ENCODE peak calls at places on chromosomes 12 and 14, in seven cellular contexts. One of them, this sample, is unnamed.

GRCh38 chr12:3490848-3491382 is at the start of gene PRMT8:
- DNase-seq in GM23248: peak; percentile 36
- DNase-seq in mesendoderm: peak; percentile 66
- DNase-seq in CD8-positive, alpha-beta memory T cell: no peak
- DNase-seq in lung: no peak
- DNase-seq in HFF-Myc: no peak
- DNase-seq in Peyer's patch: no peak
- DNase-seq in this sample: no peak

GRCh38 chr12:71661977-71662522 is 1.6 kb downstream of the ZFC3H1 start:
- DNase-seq in GM23248: peak; percentile 69
- DNase-seq in mesendoderm: no peak
- DNase-seq in CD8-positive, alpha-beta memory T cell: no peak
- DNase-seq in lung: no peak
- DNase-seq in HFF-Myc: no peak
- DNase-seq in Peyer's patch: no peak
- DNase-seq in this sample: peak; percentile 53

GRCh38 chr12:67630373-67631088 is 18.0 kb upstream of the DYRK2 start:
- DNase-seq in GM23248: no peak
- DNase-seq in mesendoderm: peak; percentile 88
- DNase-seq in CD8-positive, alpha-beta memory T cell: peak; percentile 96
- DNase-seq in lung: no peak
- DNase-seq in HFF-Myc: peak; percentile 10
- DNase-seq in Peyer's patch: peak; percentile 97
- DNase-seq in this sample: no peak

GRCh38 chr12:27635349-27635972 is 60.8 kb upstream of the REP15 start:
- DNase-seq in GM23248: peak; percentile 79
- DNase-seq in mesendoderm: peak; percentile 46
- DNase-seq in CD8-positive, alpha-beta memory T cell: no peak
- DNase-seq in lung: no peak
- DNase-seq in HFF-Myc: no peak
- DNase-seq in Peyer's patch: no peak
- DNase-seq in this sample: peak; percentile 73

GRCh38 chr14:64671591-64671990 is 32.6 kb upstream of the PLEKHG3 start:
- DNase-seq in GM23248: peak; percentile 85
- DNase-seq in mesendoderm: peak; percentile 77
- DNase-seq in CD8-positive, alpha-beta memory T cell: peak; percentile 21
- DNase-seq in lung: no peak
- DNase-seq in HFF-Myc: no peak
- DNase-seq in Peyer's patch: no peak
- DNase-seq in this sample: peak; percentile 78

GRCh38 chr12:39145175-39145999 is 240.0 kb upstream of the CPNE8 start:
- DNase-seq in GM23248: peak; percentile 6
- DNase-seq in mesendoderm: peak; percentile 61
- DNase-seq in CD8-positive, alpha-beta memory T cell: no peak
- DNase-seq in lung: no peak
- DNase-seq in HFF-Myc: no peak
- DNase-seq in Peyer's patch: no peak
- DNase-seq in this sample: peak; percentile 1

GRCh38 chr12:14629832-14630688 is 62.4 kb upstream of the PLBD1 start:
- DNase-seq in GM23248: peak; percentile 78
- DNase-seq in mesendoderm: peak; percentile 88
- DNase-seq in CD8-positive, alpha-beta memory T cell: peak; percentile 59
- DNase-seq in lung: peak; percentile 64
- DNase-seq in HFF-Myc: peak; percentile 44
- DNase-seq in Peyer's patch: peak; percentile 64
- DNase-seq in this sample: peak; percentile 72

GRCh38 chr12:88957358-88957757 is 377.1 kb upstream of the KITLG start:
- DNase-seq in GM23248: peak; percentile 50
- DNase-seq in mesendoderm: no peak
- DNase-seq in CD8-positive, alpha-beta memory T cell: no peak
- DNase-seq in lung: no peak
- DNase-seq in HFF-Myc: no peak
- DNase-seq in Peyer's patch: no peak
- DNase-seq in this sample: no peak

GRCh38 chr12:104506691-104507401 is 50.1 kb downstream of the CHST11 start:
- DNase-seq in GM23248: no peak
- DNase-seq in mesendoderm: peak; percentile 54
- DNase-seq in CD8-positive, alpha-beta memory T cell: no peak
- DNase-seq in lung: no peak
- DNase-seq in HFF-Myc: no peak
- DNase-seq in Peyer's patch: no peak
- DNase-seq in this sample: no peak

GRCh38 chr14:34301107-34301734 is 160.8 kb downstream of the SPTSSA start:
- DNase-seq in GM23248: peak; percentile 65
- DNase-seq in mesendoderm: peak; percentile 66
- DNase-seq in CD8-positive, alpha-beta memory T cell: no peak
- DNase-seq in lung: no peak
- DNase-seq in HFF-Myc: peak; percentile 52
- DNase-seq in Peyer's patch: no peak
- DNase-seq in this sample: peak; percentile 25

GRCh38 chr12:57724003-57724935 is 14.3 kb downstream of the AGAP2 start:
- DNase-seq in GM23248: no peak
- DNase-seq in mesendoderm: no peak
- DNase-seq in CD8-positive, alpha-beta memory T cell: no peak
- DNase-seq in lung: no peak
- DNase-seq in HFF-Myc: no peak
- DNase-seq in Peyer's patch: no peak
- DNase-seq in this sample: no peak

GRCh38 chr14:103000291-103000921 is 56.9 kb downstream of the CDC42BPB start:
- DNase-seq in GM23248: no peak
- DNase-seq in mesendoderm: no peak
- DNase-seq in CD8-positive, alpha-beta memory T cell: no peak
- DNase-seq in lung: no peak
- DNase-seq in HFF-Myc: no peak
- DNase-seq in Peyer's patch: no peak
- DNase-seq in this sample: no peak

GRCh38 chr12:31728289-31728916 is 418 bp downstream of the AMN1 start:
- DNase-seq in GM23248: peak; percentile 63
- DNase-seq in mesendoderm: no peak
- DNase-seq in CD8-positive, alpha-beta memory T cell: no peak
- DNase-seq in lung: no peak
- DNase-seq in HFF-Myc: no peak
- DNase-seq in Peyer's patch: peak; percentile 70
- DNase-seq in this sample: no peak

GRCh38 chr14:65357091-65357490 is 55.4 kb upstream of the FUT8 start:
- DNase-seq in GM23248: no peak
- DNase-seq in mesendoderm: no peak
- DNase-seq in CD8-positive, alpha-beta memory T cell: no peak
- DNase-seq in lung: no peak
- DNase-seq in HFF-Myc: no peak
- DNase-seq in Peyer's patch: no peak
- DNase-seq in this sample: peak; percentile 24

GRCh38 chr14:75636100-75636692 is 24.5 kb downstream of the ERG28 start:
- DNase-seq in GM23248: peak; percentile 55
- DNase-seq in mesendoderm: peak; percentile 38
- DNase-seq in CD8-positive, alpha-beta memory T cell: no peak
- DNase-seq in lung: no peak
- DNase-seq in HFF-Myc: no peak
- DNase-seq in Peyer's patch: no peak
- DNase-seq in this sample: peak; percentile 54

GRCh38 chr12:127445583-127445982 is 821.4 kb upstream of the TMEM132C start:
- DNase-seq in GM23248: no peak
- DNase-seq in mesendoderm: no peak
- DNase-seq in CD8-positive, alpha-beta memory T cell: no peak
- DNase-seq in lung: no peak
- DNase-seq in HFF-Myc: no peak
- DNase-seq in Peyer's patch: no peak
- DNase-seq in this sample: no peak

GRCh38 chr14:93207468-93208308 is 632 bp downstream of the UBR7 start:
- DNase-seq in GM23248: peak; percentile 78
- DNase-seq in mesendoderm: peak; percentile 70
- DNase-seq in CD8-positive, alpha-beta memory T cell: peak; percentile 23
- DNase-seq in lung: peak; percentile 59
- DNase-seq in HFF-Myc: no peak
- DNase-seq in Peyer's patch: peak; percentile 51
- DNase-seq in this sample: peak; percentile 48

GRCh38 chr14:35146711-35147149 is 24.4 kb downstream of the PRORP start:
- DNase-seq in GM23248: no peak
- DNase-seq in mesendoderm: no peak
- DNase-seq in CD8-positive, alpha-beta memory T cell: no peak
- DNase-seq in lung: no peak
- DNase-seq in HFF-Myc: no peak
- DNase-seq in Peyer's patch: no peak
- DNase-seq in this sample: no peak

GRCh38 chr12:79929065-79929464 is 5.8 kb downstream of the PPP1R12A start:
- DNase-seq in GM23248: no peak
- DNase-seq in mesendoderm: peak; percentile 22
- DNase-seq in CD8-positive, alpha-beta memory T cell: no peak
- DNase-seq in lung: no peak
- DNase-seq in HFF-Myc: no peak
- DNase-seq in Peyer's patch: no peak
- DNase-seq in this sample: no peak
- H3K4me3 ChIP-seq in GM23248: no peak overlapping the region
- H3K4me3 ChIP-seq in mesendoderm: no peak overlapping the region
- H3K4me3 ChIP-seq in CD8-positive, alpha-beta memory T cell: no peak overlapping the region
- H3K4me3 ChIP-seq in lung: no peak overlapping the region
- H3K4me3 ChIP-seq in HFF-Myc: no peak overlapping the region
- H3K4me3 ChIP-seq in Peyer's patch: no peak overlapping the region
- H3K4me3 ChIP-seq in this sample: no peak overlapping the region

GRCh38 chr14:104925941-104926609 is 1.4 kb downstream of the PLD4 start:
- DNase-seq in GM23248: no peak
- DNase-seq in mesendoderm: no peak
- DNase-seq in CD8-positive, alpha-beta memory T cell: no peak
- DNase-seq in lung: no peak
- DNase-seq in HFF-Myc: no peak
- DNase-seq in Peyer's patch: no peak
- DNase-seq in this sample: no peak

GRCh38 chr14:104924421-104925213 is at the start of gene PLD4:
- DNase-seq in GM23248: no peak
- DNase-seq in mesendoderm: no peak
- DNase-seq in CD8-positive, alpha-beta memory T cell: no peak
- DNase-seq in lung: no peak
- DNase-seq in HFF-Myc: no peak
- DNase-seq in Peyer's patch: peak; percentile 69
- DNase-seq in this sample: no peak

GRCh38 chr14:104925214-104925899 is 678 bp downstream of the PLD4 start:
- DNase-seq in GM23248: no peak
- DNase-seq in mesendoderm: no peak
- DNase-seq in CD8-positive, alpha-beta memory T cell: no peak
- DNase-seq in lung: no peak
- DNase-seq in HFF-Myc: no peak
- DNase-seq in Peyer's patch: no peak
- DNase-seq in this sample: no peak

GRCh38 chr14:104926619-104927431 is 2.1 kb downstream of the PLD4 start:
- DNase-seq in GM23248: no peak
- DNase-seq in mesendoderm: no peak
- DNase-seq in CD8-positive, alpha-beta memory T cell: no peak
- DNase-seq in lung: no peak
- DNase-seq in HFF-Myc: no peak
- DNase-seq in Peyer's patch: peak; percentile 77
- DNase-seq in this sample: no peak

GRCh38 chr14:104923596-104924420 is 871 bp upstream of the PLD4 start:
- DNase-seq in GM23248: no peak
- DNase-seq in mesendoderm: no peak
- DNase-seq in CD8-positive, alpha-beta memory T cell: no peak
- DNase-seq in lung: no peak
- DNase-seq in HFF-Myc: no peak
- DNase-seq in Peyer's patch: no peak
- DNase-seq in this sample: no peak
- H3K4me3 ChIP-seq in GM23248: no peak overlapping the region
- H3K4me3 ChIP-seq in mesendoderm: no peak overlapping the region
- H3K4me3 ChIP-seq in CD8-positive, alpha-beta memory T cell: no peak overlapping the region
- H3K4me3 ChIP-seq in lung: no peak overlapping the region
- H3K4me3 ChIP-seq in HFF-Myc: no peak overlapping the region
- H3K4me3 ChIP-seq in Peyer's patch: no peak overlapping the region
- H3K4me3 ChIP-seq in this sample: no peak overlapping the region

GRCh38 chr12:75389706-75390105 is 1.2 kb upstream of the GLIPR1L2 start:
- DNase-seq in GM23248: peak; percentile 42
- DNase-seq in mesendoderm: no peak
- DNase-seq in CD8-positive, alpha-beta memory T cell: peak; percentile 3
- DNase-seq in lung: no peak
- DNase-seq in HFF-Myc: no peak
- DNase-seq in Peyer's patch: no peak
- DNase-seq in this sample: peak; percentile 8
- H3K4me3 ChIP-seq in GM23248: peak overlapping the region; percentile 73
- H3K4me3 ChIP-seq in mesendoderm: no peak overlapping the region
- H3K4me3 ChIP-seq in CD8-positive, alpha-beta memory T cell: no peak overlapping the region
- H3K4me3 ChIP-seq in lung: no peak overlapping the region
- H3K4me3 ChIP-seq in HFF-Myc: no peak overlapping the region
- H3K4me3 ChIP-seq in Peyer's patch: no peak overlapping the region
- H3K4me3 ChIP-seq in this sample: peak overlapping the region; percentile 73

DNA sequence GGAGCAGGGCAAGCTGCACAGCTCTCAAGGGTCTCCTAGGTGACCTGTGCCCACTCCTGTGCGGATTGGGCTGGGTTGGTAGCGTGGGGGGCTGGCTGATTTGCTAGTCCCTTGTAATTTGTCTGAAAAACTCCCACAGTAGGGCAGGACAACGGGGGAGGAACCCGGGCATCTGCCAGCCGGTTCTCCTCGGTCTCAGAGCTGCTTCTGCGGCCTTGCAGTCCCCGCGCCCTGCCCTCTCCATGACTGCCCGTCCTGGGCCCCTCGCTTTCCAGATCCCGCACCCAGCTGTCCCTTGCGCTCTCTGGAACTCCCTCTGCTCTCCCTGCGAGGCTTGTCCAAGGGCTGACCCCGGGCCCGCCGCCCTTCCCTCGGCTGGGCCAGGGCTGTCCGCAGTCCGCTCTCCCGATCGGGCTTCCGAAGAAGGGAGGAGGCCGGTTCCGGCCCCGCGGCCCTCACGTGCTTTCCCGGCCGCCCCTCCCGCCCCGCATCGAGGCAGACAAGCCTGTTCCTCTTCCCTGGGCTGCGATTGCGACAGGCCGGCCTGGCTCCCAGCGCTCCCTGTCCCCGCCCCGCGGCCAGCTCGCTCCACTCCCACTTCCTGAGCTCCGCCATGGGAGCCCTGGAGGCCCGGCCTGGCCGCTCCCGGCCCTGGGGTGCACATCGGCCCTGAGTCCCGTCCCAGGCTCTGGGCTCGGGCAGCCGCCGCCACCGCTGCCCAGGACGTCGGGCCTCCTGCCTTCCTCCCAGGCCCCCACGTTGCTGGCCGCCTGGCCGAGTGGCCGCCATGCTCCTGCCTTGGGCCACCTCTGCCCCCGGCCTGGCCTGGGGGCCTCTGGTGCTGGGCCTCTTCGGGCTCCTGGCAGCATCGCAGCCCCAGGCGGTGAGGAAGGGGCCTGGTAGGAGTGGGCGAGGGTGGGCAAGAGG is at the start of gene LTBR:
- DNase-seq in GM23248: peak; percentile 98
- DNase-seq in mesendoderm: peak; percentile 91
- DNase-seq in CD8-positive, alpha-beta memory T cell: no peak
- DNase-seq in lung: peak; percentile 96
- DNase-seq in HFF-Myc: peak; percentile 41
- DNase-seq in Peyer's patch: peak; percentile 55
- DNase-seq in this sample: peak; percentile 95
- H3K4me3 ChIP-seq in GM23248: peak within 1 kb of the TSS; percentile 83
- H3K4me3 ChIP-seq in mesendoderm: no peak within 1 kb of the TSS
- H3K4me3 ChIP-seq in CD8-positive, alpha-beta memory T cell: no peak within 1 kb of the TSS
- H3K4me3 ChIP-seq in lung: peak within 1 kb of the TSS; percentile 94
- H3K4me3 ChIP-seq in HFF-Myc: peak within 1 kb of the TSS; percentile 80
- H3K4me3 ChIP-seq in Peyer's patch: peak within 1 kb of the TSS; percentile 38
- H3K4me3 ChIP-seq in this sample: peak within 1 kb of the TSS; percentile 86

This sample was measured in AG10803.